ENCODE peak calls at places on chromosomes 13 and 19, in seven cellular contexts. P is T follicular helper cell, B is ureter, Y is tibial nerve, T is tibial artery, D is NCI-H774, F is NCI-H1417 treated with DMSO at 0.1 percent for 48 hours. C is an unnamed sample.

GRCh38 chr19:19446655-19447437 is 41.4 kb downstream of the GATAD2A start:
- DNase-seq in Y (no peak), D (no peak), P (no peak), B (no peak), F (no peak), T (no peak), C (no peak)

GRCh38 chr19:30228113-30228725 is 144.0 kb upstream of the ZNF536 start:
- DNase-seq in F (no peak), B (peak; percentile 54), D (no peak), Y (no peak), T (no peak), P (no peak), C (no peak)

GRCh38 chr19:49851456-49852259 is 699 bp downstream of the PTOV1 start:
- DNase-seq in Y (no peak), P (no peak), B (peak; percentile 60), D (peak; percentile 23), T (no peak), F (no peak), C (no peak)

GRCh38 chr13:45370922-45371406 is 30.0 kb upstream of the TPT1 start:
- DNase-seq in F (no peak), T (peak; percentile 64), P (peak; percentile 28), D (no peak), B (peak; percentile 70), Y (peak; percentile 40), C (peak; percentile 56)

GRCh38 chr13:28100149-28101121 is at the start of gene FLT3:
- DNase-seq in T (no peak), B (no peak), P (no peak), F (no peak), D (no peak), Y (no peak), C (peak; percentile 25)

GRCh38 chr13:80276371-80277289 is 64.3 kb downstream of the SPRY2 start:
- DNase-seq in D (peak; percentile 63), P (no peak), T (no peak), F (peak; percentile 77), B (peak; percentile 47), Y (peak; percentile 9), C (no peak)

GRCh38 chr13:66689628-66690027 is 540.5 kb downstream of the PCDH9 start:
- DNase-seq in Y (no peak), B (no peak), F (peak; percentile 34), T (no peak), D (no peak), P (no peak), C (no peak)

GRCh38 chr19:42285546-42285945 is 16.4 kb upstream of the PRR19 start:
- DNase-seq in B (peak; percentile 47), T (no peak), Y (no peak), P (no peak), D (no peak), F (no peak), C (no peak)

GRCh38 chr19:5873617-5874199 is 3.4 kb upstream of the FUT5 start:
- DNase-seq in Y (no peak), F (no peak), P (no peak), T (no peak), B (no peak), D (no peak), C (no peak)

GRCh38 chr13:52788011-52788410 is 48.4 kb upstream of the CNMD start:
- DNase-seq in F (no peak), B (no peak), Y (no peak), D (no peak), T (no peak), P (no peak), C (no peak)

GRCh38 chr19:19372656-19373416 is 32.6 kb upstream of the GATAD2A start:
- DNase-seq in P (peak; percentile 18), T (peak; percentile 68), D (peak; percentile 16), F (no peak), B (peak; percentile 84), Y (peak; percentile 25), C (no peak)

GRCh38 chr19:47779524-47780214 is 1.2 kb downstream of the SELENOW start:
- DNase-seq in B (peak; percentile 69), P (no peak), D (no peak), Y (peak; percentile 45), F (no peak), T (peak; percentile 66), C (no peak)

GRCh38 chr19:18049390-18049789 is 37.3 kb downstream of the IL12RB1 start:
- DNase-seq in D (no peak), Y (peak; percentile 55), T (peak; percentile 90), B (peak; percentile 90), P (no peak), F (no peak), C (no peak)

GRCh38 chr13:33274264-33274663 is 11.3 kb downstream of the STARD13 start:
- DNase-seq in P (no peak), D (no peak), T (no peak), Y (no peak), F (no peak), B (no peak), C (no peak)

GRCh38 chr13:57932071-57932470 is 300.5 kb downstream of the PCDH17 start:
- DNase-seq in T (no peak), F (no peak), P (no peak), Y (no peak), B (no peak), D (no peak), C (no peak)

GRCh38 chr19:3094638-3095374 is 644 bp downstream of the GNA11 start:
- DNase-seq in D (no peak), Y (no peak), B (no peak), T (no peak), F (no peak), P (no peak), C (no peak)